ENCODE peak calls at places on chromosomes 13 and 19, in nine cellular contexts. V is psoas muscle, M is upper lobe of right lung, Y is lower lobe of right lung, S is heart right ventricle, T is transverse colon, Z is Panc1, N is colonic mucosa, G is HCT116. C is an unnamed sample. For H3K4me1, the result is how much of the 10 kb centered on the place peaks cover.

GRCh38 chr13:76522083-76522755 is 364.0 kb downstream of the KCTD12 start:
- DNase-seq in V (no peak), M (no peak), Y (no peak), S (no peak), T (no peak), Z (no peak), N (no peak), G (no peak), C (no peak)

GRCh38 chr13:111920306-111920931 is 146.5 kb upstream of the SOX1 start:
- DNase-seq in V (no peak), M (peak), Y (no peak), S (no peak), T (no peak), Z (no peak), N (no peak), G (no peak), C (no peak)

GRCh38 chr13:59679239-59679638 is 484.5 kb downstream of the DIAPH3 start:
- DNase-seq in V (no peak), M (no peak), Y (no peak), S (no peak), T (no peak), Z (no peak), N (no peak), G (no peak), C (no peak)

GRCh38 chr13:28494537-28494860 is 429 bp downstream of the FLT1 start:
- DNase-seq in V (no peak), M (peak), Y (peak), S (no peak), T (no peak), Z (no peak), N (no peak), G (no peak), C (no peak)

GRCh38 chr13:63184693-63185092 is 1769.0 kb upstream of the PCDH20 start:
- DNase-seq in V (no peak), M (no peak), Y (no peak), S (no peak), T (no peak), Z (no peak), N (no peak), G (peak), C (no peak)

GRCh38 chr19:48303367-48303766 is 22.0 kb upstream of the EMP3 start:
- DNase-seq in V (no peak), M (no peak), Y (no peak), S (no peak), T (no peak), Z (no peak), N (no peak), G (no peak), C (no peak)

GRCh38 chr13:29170451-29171082 is 350.4 kb downstream of the MTUS2 start:
- DNase-seq in V (no peak), M (no peak), Y (no peak), S (no peak), T (no peak), Z (no peak), N (no peak), G (no peak), C (no peak)

GRCh38 chr13:22926176-22927007 is 254.4 kb upstream of the SGCG start:
- DNase-seq in V (peak), M (peak), Y (peak), S (peak), T (peak), Z (no peak), N (peak), G (no peak), C (peak)

GRCh38 chr13:31957772-31958171 is 73.8 kb upstream of the FRY start:
- DNase-seq in V (no peak), M (no peak), Y (no peak), S (no peak), T (no peak), Z (no peak), N (no peak), G (no peak), C (no peak)

GRCh38 chr19:48780684-48781391 is 25.5 kb downstream of the FGF21 start:
- DNase-seq in V (peak), M (no peak), Y (no peak), S (no peak), T (no peak), Z (no peak), N (no peak), G (no peak), C (no peak)

GRCh38 chr13:35388456-35388855 is 88.0 kb downstream of the MAB21L1 start:
- DNase-seq in V (no peak), M (no peak), Y (no peak), S (no peak), T (no peak), Z (no peak), N (no peak), G (no peak), C (no peak)

GRCh38 chr13:56558698-56559320 is 581.9 kb upstream of the PRR20A start:
- DNase-seq in V (no peak), M (no peak), Y (no peak), S (no peak), T (no peak), Z (no peak), N (no peak), G (no peak), C (no peak)

GRCh38 chr13:69292789-69293425 is 814.7 kb upstream of the ATXN8OS start:
- DNase-seq in V (no peak), M (no peak), Y (no peak), S (no peak), T (no peak), Z (no peak), N (no peak), G (no peak), C (no peak)

GRCh38 chr19:55360902-55361301 is 2.2 kb downstream of the GARIN5B start:
- DNase-seq in V (no peak), M (no peak), Y (no peak), S (no peak), T (no peak), Z (no peak), N (no peak), G (no peak), C (no peak)

GRCh38 chr13:31096624-31097302 is 64.9 kb downstream of the HSPH1 start:
- DNase-seq in V (no peak), M (peak), Y (no peak), S (no peak), T (peak), Z (no peak), N (peak), G (no peak), C (peak)

GRCh38 chr13:90177519-90177918 is 1170.0 kb upstream of the MIR17HG start:
- DNase-seq in V (no peak), M (no peak), Y (no peak), S (no peak), T (no peak), Z (no peak), N (no peak), G (no peak), C (no peak)

GRCh38 chr19:42184401-42184861 is 33.0 kb downstream of the DEDD2 start:
- DNase-seq in V (peak), M (peak), Y (peak), S (peak), T (peak), Z (no peak), N (peak), G (peak), C (peak)

GRCh38 chr13:111852701-111853100 is 214.2 kb upstream of the SOX1 start:
- DNase-seq in V (no peak), M (no peak), Y (no peak), S (no peak), T (no peak), Z (no peak), N (no peak), G (no peak), C (no peak)

GRCh38 chr19:4069331-4069959 is 2.7 kb upstream of the ZBTB7A start:
- DNase-seq in V (peak), M (peak), Y (peak), S (no peak), T (peak), Z (no peak), N (peak), G (no peak), C (peak)

GRCh38 chr13:112467236-112467635 is 91.1 kb downstream of the SPACA7 start:
- DNase-seq in V (no peak), M (no peak), Y (no peak), S (no peak), T (no peak), Z (no peak), N (no peak), G (no peak), C (peak)

GRCh38 chr13:42279986-42280385 is 8.0 kb downstream of the AKAP11 start:
- DNase-seq in V (no peak), M (no peak), Y (no peak), S (no peak), T (no peak), Z (no peak), N (no peak), G (no peak), C (no peak)

DNA sequence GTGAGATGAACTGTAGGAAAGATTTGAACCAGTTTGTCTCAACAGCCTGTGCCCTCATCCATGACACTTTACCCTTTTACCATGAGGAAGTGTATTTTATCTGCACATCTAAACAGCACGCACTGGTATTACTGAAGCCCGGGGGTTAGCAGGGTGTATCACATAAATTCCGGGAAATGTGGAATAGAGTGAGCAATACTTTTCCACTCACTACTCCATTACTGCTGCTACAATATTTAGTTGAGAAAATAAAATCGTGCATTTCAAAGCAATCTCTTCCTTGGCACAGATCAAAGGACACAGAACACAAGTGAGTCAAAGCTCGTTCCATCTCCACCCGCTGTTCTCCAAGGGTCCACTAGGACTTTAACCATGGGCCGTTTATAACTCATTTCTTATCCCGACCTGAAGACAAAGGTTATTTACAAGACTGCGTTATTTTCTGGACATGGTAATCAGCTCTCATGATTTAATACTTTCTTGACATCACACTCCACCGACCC is 35.2 kb downstream of the STK24 start:
- DNase-seq in V (no peak), M (no peak), Y (no peak), S (no peak), T (no peak), Z (no peak), N (no peak), G (no peak), C (no peak)
- H3K4me1 ChIP-seq in V (half or more), M (half or more), Y (half or more), S (half or more), T (half or more), Z (under half), N (under half), G (under half), C (half or more)

GRCh38 chr13:95624020-95624419 is 20.5 kb downstream of the DZIP1 start:
- DNase-seq in V (no peak), M (no peak), Y (no peak), S (no peak), T (no peak), Z (peak), N (peak), G (peak), C (no peak)
- TF ChIP-seq CTCF in V (peak), M (peak), Y (peak), S (peak), T (peak), Z (peak), N (peak), G (peak), C (peak)

GRCh38 chr19:18418034-18418724 is 1.0 kb upstream of the SSBP4 start:
- DNase-seq in V (peak), M (peak), Y (peak), S (no peak), T (no peak), Z (no peak), N (no peak), G (no peak), C (peak)

GRCh38 chr19:18420931-18421330 is 1.7 kb downstream of the SSBP4 start:
- DNase-seq in V (no peak), M (no peak), Y (peak), S (no peak), T (no peak), Z (no peak), N (no peak), G (no peak), C (no peak)

GRCh38 chr19:18418725-18419194 is 438 bp upstream of the SSBP4 start:
- DNase-seq in V (peak), M (peak), Y (peak), S (peak), T (peak), Z (no peak), N (peak), G (no peak), C (peak)

GRCh38 chr19:18419699-18420460 is 682 bp downstream of the SSBP4 start:
- DNase-seq in V (peak), M (peak), Y (peak), S (no peak), T (peak), Z (no peak), N (peak), G (no peak), C (peak)

DNA sequence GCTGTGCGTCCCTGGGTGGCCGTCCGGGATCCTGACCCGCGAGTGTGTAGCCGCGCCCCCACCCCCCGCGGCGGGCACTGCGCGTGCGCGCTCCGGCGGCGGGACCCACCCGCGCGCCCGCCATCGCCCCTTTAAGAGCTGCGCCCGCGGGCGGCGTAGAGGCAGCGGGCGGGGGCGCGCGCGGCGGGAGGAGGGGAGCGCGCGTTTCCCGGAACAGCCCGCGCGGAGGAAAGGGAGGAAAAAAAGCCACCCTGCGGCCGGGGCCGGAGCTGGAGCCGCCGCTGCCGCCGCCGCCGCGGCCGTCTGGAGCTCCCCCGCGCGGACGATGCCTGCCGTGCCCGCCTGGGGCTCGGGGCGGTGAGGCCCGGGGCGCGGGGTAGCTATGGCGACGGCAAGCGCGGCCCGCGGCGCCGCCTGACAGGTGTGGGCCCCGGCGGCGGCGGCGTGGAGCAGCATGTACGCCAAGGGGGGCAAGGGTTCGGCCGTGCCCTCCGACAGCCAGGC is at the start of gene SSBP4:
- DNase-seq in V (peak), M (peak), Y (peak), S (peak), T (peak), Z (no peak), N (peak), G (no peak), C (peak)
- H3K4me1 ChIP-seq in V (under half), M (half or more), Y (half or more), S (half or more), T (half or more), Z (under half), N (under half), G (half or more), C (under half)

DNA sequence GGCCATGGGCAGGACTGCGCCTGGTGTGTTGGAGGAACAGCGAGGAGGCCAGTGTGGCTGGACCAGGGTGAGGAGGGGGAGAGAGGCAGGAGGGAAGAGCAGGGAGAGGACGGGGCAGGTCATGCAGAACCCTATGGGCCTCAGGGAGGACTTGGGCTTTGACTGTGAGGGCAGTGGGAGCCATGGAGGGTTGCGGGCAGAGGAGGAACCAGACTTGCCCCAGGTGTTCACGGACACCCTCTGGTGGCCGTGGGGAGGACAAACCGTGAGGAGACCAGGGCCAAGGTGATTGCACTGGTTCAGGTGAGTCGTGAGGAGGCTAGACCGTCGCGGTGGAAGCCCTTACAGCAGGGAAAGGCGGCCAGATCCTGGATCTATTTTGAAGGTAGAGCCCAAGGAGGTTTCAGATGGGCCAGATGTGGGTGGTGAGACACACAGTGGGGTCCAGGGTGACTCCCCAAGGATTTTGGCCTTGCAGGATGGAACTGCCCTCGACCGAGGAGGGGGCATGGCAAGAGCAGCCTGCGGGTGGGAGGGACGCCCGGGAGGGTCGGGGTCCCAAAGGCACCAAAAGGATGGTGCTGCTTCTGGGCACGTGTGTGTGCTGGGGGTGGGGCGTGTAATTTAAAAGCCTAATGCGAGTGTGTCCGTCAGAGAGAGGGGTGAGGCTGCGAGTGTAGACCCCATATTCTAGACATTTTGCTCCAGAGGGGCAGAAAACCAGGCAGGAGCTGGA is 2.7 kb upstream of the REXO1 start:
- DNase-seq in V (no peak), M (no peak), Y (no peak), S (no peak), T (no peak), Z (no peak), N (no peak), G (no peak), C (peak)
- TF ChIP-seq CTCF in V (no peak), M (no peak), Y (no peak), S (no peak), T (peak), Z (peak), N (no peak), G (peak), C (no peak)

DNA sequence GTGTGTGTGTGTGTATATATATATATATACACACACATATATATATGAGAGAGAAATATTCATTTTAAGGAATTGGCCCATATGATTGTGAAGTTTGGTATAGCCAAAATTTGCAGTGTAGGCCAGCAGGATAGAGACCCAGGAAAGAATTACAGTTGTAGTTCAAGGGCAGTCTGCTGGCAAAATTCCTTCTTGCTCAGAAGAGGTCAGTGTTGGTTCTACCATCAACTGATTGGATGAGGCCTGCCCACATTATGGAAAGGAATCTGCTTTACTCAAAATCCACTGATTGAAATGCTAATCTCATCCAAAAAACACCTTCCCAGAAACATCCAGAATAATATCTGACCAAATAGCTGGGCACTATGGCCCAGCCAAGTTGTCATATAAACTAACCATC is 24.0 kb downstream of the RNF6 start:
- DNase-seq in V (no peak), M (no peak), Y (no peak), S (no peak), T (no peak), Z (no peak), N (no peak), G (no peak), C (no peak)
- H3K4me1 ChIP-seq in V (under half), M (under half), Y (under half), S (under half), T (under half), Z (under half), N (under half), G (under half), C (under half)

GRCh38 chr19:7373862-7374261 is 25.1 kb downstream of the ARHGEF18 start:
- DNase-seq in V (peak), M (no peak), Y (peak), S (no peak), T (peak), Z (no peak), N (no peak), G (peak), C (no peak)
- TF ChIP-seq CTCF in V (no peak), M (no peak), Y (no peak), S (no peak), T (no peak), Z (no peak), N (no peak), G (no peak), C (no peak)

C was measured in mucosa of descending colon.